ENCODE peak calls at places on chromosomes 12 and 14, in six cellular contexts. R, L, I, K, M and O are unnamed samples.

GRCh38 chr12:80230068-80230467 is 130.7 kb downstream of the OTOGL start:
- DNase-seq in R (no peak), L (peak), I (no peak), K (no peak), M (no peak), O (peak)

GRCh38 chr14:54920052-54920451 is 17.4 kb upstream of the GCH1 start:
- DNase-seq in R (no peak), L (no peak), I (no peak), K (no peak), M (no peak), O (no peak)

GRCh38 chr12:131117438-131118245 is 163.9 kb downstream of the ADGRD1 start:
- DNase-seq in R (no peak), L (no peak), I (no peak), K (no peak), M (no peak), O (no peak)

GRCh38 chr14:58677996-58678395 is 40.2 kb downstream of the DACT1 start:
- DNase-seq in R (no peak), L (no peak), I (no peak), K (no peak), M (no peak), O (no peak)

GRCh38 chr14:101808020-101808641 is 46.6 kb downstream of the PPP2R5C start:
- DNase-seq in R (no peak), L (no peak), I (no peak), K (no peak), M (no peak), O (no peak)

GRCh38 chr12:29739279-29739991 is 44.3 kb downstream of the TMTC1 start:
- DNase-seq in R (no peak), L (no peak), I (no peak), K (no peak), M (no peak), O (no peak)

GRCh38 chr14:101721951-101722661 is 39.4 kb upstream of the PPP2R5C start:
- DNase-seq in R (no peak), L (peak), I (no peak), K (peak), M (peak), O (no peak)

GRCh38 chr12:92145481-92145730 is 240 bp downstream of the BTG1 start:
- DNase-seq in R (no peak), L (no peak), I (no peak), K (no peak), M (no peak), O (no peak)

GRCh38 chr12:12964255-12964654 is 12.3 kb upstream of the GPRC5D start:
- DNase-seq in R (no peak), L (no peak), I (no peak), K (no peak), M (no peak), O (no peak)

GRCh38 chr12:75690556-75690955 is 179.1 kb upstream of the KRR1 start:
- DNase-seq in R (no peak), L (no peak), I (no peak), K (no peak), M (no peak), O (no peak)

GRCh38 chr12:127811988-127812387 is 455.0 kb upstream of the TMEM132C start:
- DNase-seq in R (no peak), L (no peak), I (no peak), K (no peak), M (no peak), O (no peak)

GRCh38 chr14:42378274-42378673 is 771.6 kb downstream of the LRFN5 start:
- DNase-seq in R (no peak), L (no peak), I (no peak), K (no peak), M (no peak), O (no peak)

GRCh38 chr14:31420013-31420318 is 384 bp downstream of the HEATR5A start:
- DNase-seq in R (peak), L (no peak), I (no peak), K (peak), M (peak), O (no peak)

GRCh38 chr14:95185452-95186392 is 28.4 kb upstream of the DICER1 start:
- DNase-seq in R (no peak), L (peak), I (no peak), K (peak), M (peak), O (no peak)

GRCh38 chr12:111102062-111102735 is 181.8 kb upstream of the MYL2 start:
- DNase-seq in R (no peak), L (no peak), I (no peak), K (no peak), M (no peak), O (no peak)

GRCh38 chr12:56150563-56150962 is 1.8 kb upstream of the MYL6B start:
- DNase-seq in R (no peak), L (peak), I (no peak), K (no peak), M (no peak), O (no peak)

GRCh38 chr12:32120419-32120818 is 13.8 kb downstream of the BICD1 start:
- DNase-seq in R (peak), L (peak), I (no peak), K (no peak), M (no peak), O (no peak)

GRCh38 chr12:129325566-129325965 is 472.3 kb downstream of the GLT1D1 start:
- DNase-seq in R (no peak), L (no peak), I (no peak), K (no peak), M (no peak), O (no peak)

GRCh38 chr14:86481105-86481504 is 951.2 kb downstream of the FLRT2 start:
- DNase-seq in R (no peak), L (no peak), I (no peak), K (no peak), M (no peak), O (no peak)

GRCh38 chr12:48924617-48925217 is 575 bp downstream of the FKBP11 start:
- DNase-seq in R (peak), L (peak), I (no peak), K (peak), M (peak), O (no peak)

GRCh38 chr12:23930599-23930998 is 18.9 kb downstream of the SOX5 start:
- DNase-seq in R (no peak), L (no peak), I (no peak), K (no peak), M (no peak), O (no peak)

GRCh38 chr12:130537051-130537450 is 179.0 kb downstream of the RIMBP2 start:
- DNase-seq in R (no peak), L (no peak), I (no peak), K (no peak), M (no peak), O (no peak)

GRCh38 chr12:78651755-78652154 is 212.8 kb upstream of the SYT1 start:
- DNase-seq in R (no peak), L (no peak), I (no peak), K (no peak), M (no peak), O (no peak)
- TF ChIP-seq POLR2AphosphoS5 in R (no peak), L (no peak), I (no peak), K (no peak), M (no peak), O (no peak)

GRCh38 chr12:93776581-93777018 is 99.4 kb downstream of the CRADD start:
- DNase-seq in R (no peak), L (no peak), I (no peak), K (no peak), M (no peak), O (no peak)

GRCh38 chr12:93778306-93778705 is 101.1 kb downstream of the CRADD start:
- DNase-seq in R (no peak), L (peak), I (no peak), K (no peak), M (no peak), O (no peak)

GRCh38 chr12:93773122-93773871 is 96.1 kb downstream of the CRADD start:
- DNase-seq in R (no peak), L (no peak), I (no peak), K (no peak), M (no peak), O (no peak)

GRCh38 chr12:93780115-93780641 is 103.0 kb downstream of the CRADD start:
- DNase-seq in R (no peak), L (no peak), I (no peak), K (no peak), M (no peak), O (no peak)

DNA sequence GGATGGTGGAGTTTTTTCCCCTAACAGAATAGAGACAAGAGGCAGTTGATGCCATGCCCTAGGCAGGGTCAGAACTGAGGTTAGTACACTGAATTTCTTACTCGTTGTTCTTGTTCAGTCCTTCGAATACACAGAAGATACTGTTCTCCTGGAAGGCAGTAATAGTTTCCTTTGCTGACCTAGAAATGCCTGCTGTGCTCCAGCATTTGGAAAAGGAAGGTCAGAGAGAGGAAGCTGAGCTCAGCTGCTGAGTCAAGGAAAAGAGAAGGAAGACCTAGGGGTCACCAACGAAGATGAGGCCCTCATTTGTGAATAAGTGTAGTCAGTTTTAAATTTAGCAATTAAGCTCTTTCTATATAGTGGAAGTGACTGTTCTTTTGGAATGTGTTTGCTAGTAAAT is 100.1 kb downstream of the CRADD start:
- DNase-seq in R (no peak), L (peak), I (no peak), K (no peak), M (no peak), O (no peak)
- TF ChIP-seq POLR2AphosphoS5 in R (no peak), L (peak), I (no peak), K (peak), M (no peak), O (no peak)

DNA sequence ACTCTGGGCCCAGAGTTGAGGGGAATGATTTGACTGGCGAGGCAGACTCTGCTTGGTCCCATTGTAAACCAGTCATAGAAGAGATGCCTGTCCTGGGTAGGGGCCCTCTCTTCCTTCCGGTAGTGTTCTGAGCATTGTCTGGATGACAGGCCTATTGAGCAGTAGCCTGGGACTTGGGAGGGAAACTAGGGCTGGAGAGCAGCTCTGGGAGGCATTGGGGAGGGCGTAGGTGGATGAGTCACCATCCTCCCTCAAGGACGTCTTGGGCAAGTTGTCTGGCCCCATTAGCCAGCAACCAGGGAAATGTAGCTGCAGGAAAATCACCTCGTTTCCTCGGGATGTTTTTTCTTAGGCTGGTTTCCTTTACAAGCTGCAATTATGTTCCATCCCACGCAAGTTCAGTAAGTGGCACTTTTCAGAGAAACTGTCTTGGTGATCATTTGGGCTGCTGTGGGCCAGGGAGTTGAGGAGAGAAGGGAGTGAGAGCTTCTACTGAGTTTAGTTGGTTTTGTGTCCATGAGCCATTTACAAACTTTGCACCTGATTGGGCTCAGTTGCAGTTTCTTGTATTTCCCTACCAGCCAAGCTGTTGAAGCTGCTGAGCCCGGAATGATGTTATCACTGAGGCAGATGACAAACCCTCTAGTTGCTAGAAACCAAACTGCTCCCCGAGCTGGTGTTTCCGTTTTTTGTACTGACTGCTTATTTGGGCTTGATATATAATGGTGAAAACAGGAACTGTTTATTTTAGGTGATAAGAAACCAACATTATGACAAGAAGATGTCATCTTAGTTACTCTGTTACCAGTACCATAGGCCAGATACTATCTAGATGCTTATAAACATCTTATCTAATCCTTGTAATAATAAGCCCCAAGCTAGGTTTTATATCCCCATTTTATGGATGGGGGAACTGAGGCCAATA is 147.6 kb downstream of the CHST11 start:
- DNase-seq in R (peak), L (peak), I (no peak), K (peak), M (peak), O (peak)
- TF ChIP-seq POLR2AphosphoS5 in R (no peak), L (peak), I (no peak), K (peak), M (peak), O (peak)

GRCh38 chr14:73997108-73997943 is 21.8 kb downstream of the ENTPD5 start:
- DNase-seq in R (no peak), L (no peak), I (no peak), K (no peak), M (peak), O (no peak)
- TF ChIP-seq POLR2AphosphoS5 in R (no peak), L (no peak), I (no peak), K (no peak), M (no peak), O (no peak)

GRCh38 chr12:46373303-46374182 is 970 bp upstream of the SLC38A2 start:
- DNase-seq in R (no peak), L (peak), I (no peak), K (peak), M (peak), O (no peak)
- TF ChIP-seq POLR2AphosphoS5 in R (no peak), L (peak), I (no peak), K (no peak), M (no peak), O (no peak)